ENCODE peak calls at places on chromosomes 4 and X, in five cellular contexts. One of them, this sample, is unnamed.

GRCh38 chrX:22542641-22543040 is 269.9 kb downstream of the CBLL2 start:
- DNase-seq in stimulated activated CD4-positive, alpha-beta T cell treated with anti-CD3 and anti-CD28 coated beads, Interleukin-1b, Interleukin-23, amount 100 ng/mL, for 1 hour: no peak
- DNase-seq in T-cell: no peak
- DNase-seq in neuronal stem cell: no peak
- DNase-seq in NCI-H1105: no peak
- DNase-seq in this sample: no peak

GRCh38 chr4:126604273-126604867 is 1028.4 kb upstream of the INTU start:
- DNase-seq in stimulated activated CD4-positive, alpha-beta T cell treated with anti-CD3 and anti-CD28 coated beads, Interleukin-1b, Interleukin-23, amount 100 ng/mL, for 1 hour: no peak
- DNase-seq in T-cell: no peak
- DNase-seq in neuronal stem cell: peak
- DNase-seq in NCI-H1105: no peak
- DNase-seq in this sample: peak

GRCh38 chr4:42399393-42399792 is 2.1 kb downstream of the SHISA3 start:
- DNase-seq in stimulated activated CD4-positive, alpha-beta T cell treated with anti-CD3 and anti-CD28 coated beads, Interleukin-1b, Interleukin-23, amount 100 ng/mL, for 1 hour: no peak
- DNase-seq in T-cell: no peak
- DNase-seq in neuronal stem cell: no peak
- DNase-seq in NCI-H1105: no peak
- DNase-seq in this sample: peak

GRCh38 chr4:95857761-95858160 is 17.9 kb downstream of the PDHA2 start:
- DNase-seq in stimulated activated CD4-positive, alpha-beta T cell treated with anti-CD3 and anti-CD28 coated beads, Interleukin-1b, Interleukin-23, amount 100 ng/mL, for 1 hour: no peak
- DNase-seq in T-cell: no peak
- DNase-seq in neuronal stem cell: no peak
- DNase-seq in NCI-H1105: no peak
- DNase-seq in this sample: no peak

GRCh38 chrX:23938690-23939089 is 30.9 kb downstream of the CXorf58 start:
- DNase-seq in stimulated activated CD4-positive, alpha-beta T cell treated with anti-CD3 and anti-CD28 coated beads, Interleukin-1b, Interleukin-23, amount 100 ng/mL, for 1 hour: no peak
- DNase-seq in T-cell: no peak
- DNase-seq in neuronal stem cell: no peak
- DNase-seq in NCI-H1105: no peak
- DNase-seq in this sample: no peak

GRCh38 chrX:43586855-43587254 is 69.2 kb upstream of the MAOA start:
- DNase-seq in stimulated activated CD4-positive, alpha-beta T cell treated with anti-CD3 and anti-CD28 coated beads, Interleukin-1b, Interleukin-23, amount 100 ng/mL, for 1 hour: no peak
- DNase-seq in T-cell: no peak
- DNase-seq in neuronal stem cell: no peak
- DNase-seq in NCI-H1105: no peak
- DNase-seq in this sample: no peak

GRCh38 chrX:148836741-148837140 is 336.3 kb downstream of the AFF2 start:
- DNase-seq in stimulated activated CD4-positive, alpha-beta T cell treated with anti-CD3 and anti-CD28 coated beads, Interleukin-1b, Interleukin-23, amount 100 ng/mL, for 1 hour: no peak
- DNase-seq in T-cell: no peak
- DNase-seq in neuronal stem cell: no peak
- DNase-seq in NCI-H1105: no peak
- DNase-seq in this sample: no peak

GRCh38 chrX:2928127-2928582 is 984 bp downstream of the ARSD start:
- DNase-seq in stimulated activated CD4-positive, alpha-beta T cell treated with anti-CD3 and anti-CD28 coated beads, Interleukin-1b, Interleukin-23, amount 100 ng/mL, for 1 hour: no peak
- DNase-seq in T-cell: no peak
- DNase-seq in neuronal stem cell: no peak
- DNase-seq in NCI-H1105: no peak
- DNase-seq in this sample: peak

GRCh38 chrX:102651968-102652744 is 873 bp downstream of the GPRASP1 start:
- DNase-seq in stimulated activated CD4-positive, alpha-beta T cell treated with anti-CD3 and anti-CD28 coated beads, Interleukin-1b, Interleukin-23, amount 100 ng/mL, for 1 hour: no peak
- DNase-seq in T-cell: peak
- DNase-seq in neuronal stem cell: no peak
- DNase-seq in NCI-H1105: peak
- DNase-seq in this sample: peak

GRCh38 chr4:156884183-156884582 is 87.4 kb downstream of the PDGFC start:
- DNase-seq in stimulated activated CD4-positive, alpha-beta T cell treated with anti-CD3 and anti-CD28 coated beads, Interleukin-1b, Interleukin-23, amount 100 ng/mL, for 1 hour: no peak
- DNase-seq in T-cell: no peak
- DNase-seq in neuronal stem cell: no peak
- DNase-seq in NCI-H1105: no peak
- DNase-seq in this sample: no peak

GRCh38 chr4:158769175-158769831 is 477 bp downstream of the FNIP2 start:
- DNase-seq in stimulated activated CD4-positive, alpha-beta T cell treated with anti-CD3 and anti-CD28 coated beads, Interleukin-1b, Interleukin-23, amount 100 ng/mL, for 1 hour: no peak
- DNase-seq in T-cell: peak
- DNase-seq in neuronal stem cell: no peak
- DNase-seq in NCI-H1105: no peak
- DNase-seq in this sample: peak

GRCh38 chrX:47316276-47317025 is 53.9 kb upstream of the ZNF157 start:
- DNase-seq in stimulated activated CD4-positive, alpha-beta T cell treated with anti-CD3 and anti-CD28 coated beads, Interleukin-1b, Interleukin-23, amount 100 ng/mL, for 1 hour: no peak
- DNase-seq in T-cell: no peak
- DNase-seq in neuronal stem cell: peak
- DNase-seq in NCI-H1105: no peak
- DNase-seq in this sample: peak

GRCh38 chr4:122788935-122789334 is 37.7 kb upstream of the FGF2 start:
- DNase-seq in stimulated activated CD4-positive, alpha-beta T cell treated with anti-CD3 and anti-CD28 coated beads, Interleukin-1b, Interleukin-23, amount 100 ng/mL, for 1 hour: no peak
- DNase-seq in T-cell: no peak
- DNase-seq in neuronal stem cell: no peak
- DNase-seq in NCI-H1105: no peak
- DNase-seq in this sample: no peak

GRCh38 chr4:72896515-72896914 is 173.0 kb downstream of the COX18 start:
- DNase-seq in stimulated activated CD4-positive, alpha-beta T cell treated with anti-CD3 and anti-CD28 coated beads, Interleukin-1b, Interleukin-23, amount 100 ng/mL, for 1 hour: no peak
- DNase-seq in T-cell: no peak
- DNase-seq in neuronal stem cell: no peak
- DNase-seq in NCI-H1105: no peak
- DNase-seq in this sample: no peak

GRCh38 chrX:2894885-2895292 is 34.2 kb downstream of the ARSD start:
- DNase-seq in stimulated activated CD4-positive, alpha-beta T cell treated with anti-CD3 and anti-CD28 coated beads, Interleukin-1b, Interleukin-23, amount 100 ng/mL, for 1 hour: no peak
- DNase-seq in T-cell: no peak
- DNase-seq in neuronal stem cell: no peak
- DNase-seq in NCI-H1105: no peak
- DNase-seq in this sample: no peak

GRCh38 chrX:9866633-9867032 is 80.4 kb downstream of the SHROOM2 start:
- DNase-seq in stimulated activated CD4-positive, alpha-beta T cell treated with anti-CD3 and anti-CD28 coated beads, Interleukin-1b, Interleukin-23, amount 100 ng/mL, for 1 hour: no peak
- DNase-seq in T-cell: no peak
- DNase-seq in neuronal stem cell: no peak
- DNase-seq in NCI-H1105: no peak
- DNase-seq in this sample: no peak

GRCh38 chr4:26127851-26128337 is 192.9 kb upstream of the RBPJ start:
- DNase-seq in stimulated activated CD4-positive, alpha-beta T cell treated with anti-CD3 and anti-CD28 coated beads, Interleukin-1b, Interleukin-23, amount 100 ng/mL, for 1 hour: no peak
- DNase-seq in T-cell: no peak
- DNase-seq in neuronal stem cell: no peak
- DNase-seq in NCI-H1105: no peak
- DNase-seq in this sample: no peak

GRCh38 chr4:165874799-165875371 is 1.8 kb downstream of the TLL1 start:
- DNase-seq in stimulated activated CD4-positive, alpha-beta T cell treated with anti-CD3 and anti-CD28 coated beads, Interleukin-1b, Interleukin-23, amount 100 ng/mL, for 1 hour: no peak
- DNase-seq in T-cell: no peak
- DNase-seq in neuronal stem cell: peak
- DNase-seq in NCI-H1105: no peak
- DNase-seq in this sample: peak

GRCh38 chr4:124862261-124862660 is 149.7 kb upstream of the ANKRD50 start:
- DNase-seq in stimulated activated CD4-positive, alpha-beta T cell treated with anti-CD3 and anti-CD28 coated beads, Interleukin-1b, Interleukin-23, amount 100 ng/mL, for 1 hour: no peak
- DNase-seq in T-cell: no peak
- DNase-seq in neuronal stem cell: no peak
- DNase-seq in NCI-H1105: no peak
- DNase-seq in this sample: no peak

GRCh38 chr4:150316332-150317205 is 238.3 kb downstream of the DCLK2 start:
- DNase-seq in stimulated activated CD4-positive, alpha-beta T cell treated with anti-CD3 and anti-CD28 coated beads, Interleukin-1b, Interleukin-23, amount 100 ng/mL, for 1 hour: no peak
- DNase-seq in T-cell: no peak
- DNase-seq in neuronal stem cell: no peak
- DNase-seq in NCI-H1105: no peak
- DNase-seq in this sample: no peak

GRCh38 chr4:150209140-150209829 is 131.0 kb downstream of the DCLK2 start:
- DNase-seq in stimulated activated CD4-positive, alpha-beta T cell treated with anti-CD3 and anti-CD28 coated beads, Interleukin-1b, Interleukin-23, amount 100 ng/mL, for 1 hour: no peak
- DNase-seq in T-cell: no peak
- DNase-seq in neuronal stem cell: peak
- DNase-seq in NCI-H1105: no peak
- DNase-seq in this sample: peak

GRCh38 chrX:139224953-139225665 is 305.4 kb upstream of the F9 start:
- DNase-seq in stimulated activated CD4-positive, alpha-beta T cell treated with anti-CD3 and anti-CD28 coated beads, Interleukin-1b, Interleukin-23, amount 100 ng/mL, for 1 hour: no peak
- DNase-seq in T-cell: no peak
- DNase-seq in neuronal stem cell: no peak
- DNase-seq in NCI-H1105: no peak
- DNase-seq in this sample: no peak

GRCh38 chr4:108080752-108081151 is 88.0 kb downstream of the LEF1 start:
- DNase-seq in stimulated activated CD4-positive, alpha-beta T cell treated with anti-CD3 and anti-CD28 coated beads, Interleukin-1b, Interleukin-23, amount 100 ng/mL, for 1 hour: no peak
- DNase-seq in T-cell: peak
- DNase-seq in neuronal stem cell: no peak
- DNase-seq in NCI-H1105: no peak
- DNase-seq in this sample: no peak

GRCh38 chrX:48511561-48511960 is 2.8 kb downstream of the PORCN start:
- DNase-seq in stimulated activated CD4-positive, alpha-beta T cell treated with anti-CD3 and anti-CD28 coated beads, Interleukin-1b, Interleukin-23, amount 100 ng/mL, for 1 hour: no peak
- DNase-seq in T-cell: no peak
- DNase-seq in neuronal stem cell: no peak
- DNase-seq in NCI-H1105: no peak
- DNase-seq in this sample: no peak

GRCh38 chrX:22666441-22666840 is 333.3 kb upstream of the DDX53 start:
- DNase-seq in stimulated activated CD4-positive, alpha-beta T cell treated with anti-CD3 and anti-CD28 coated beads, Interleukin-1b, Interleukin-23, amount 100 ng/mL, for 1 hour: no peak
- DNase-seq in T-cell: no peak
- DNase-seq in neuronal stem cell: no peak
- DNase-seq in NCI-H1105: no peak
- DNase-seq in this sample: no peak

GRCh38 chrX:11787564-11787963 is 29.5 kb downstream of the MSL3 start:
- DNase-seq in stimulated activated CD4-positive, alpha-beta T cell treated with anti-CD3 and anti-CD28 coated beads, Interleukin-1b, Interleukin-23, amount 100 ng/mL, for 1 hour: peak
- DNase-seq in T-cell: peak
- DNase-seq in neuronal stem cell: peak
- DNase-seq in NCI-H1105: no peak
- DNase-seq in this sample: peak

GRCh38 chr4:140149851-140150635 is 3.9 kb downstream of the MAML3 start:
- DNase-seq in stimulated activated CD4-positive, alpha-beta T cell treated with anti-CD3 and anti-CD28 coated beads, Interleukin-1b, Interleukin-23, amount 100 ng/mL, for 1 hour: no peak
- DNase-seq in T-cell: peak
- DNase-seq in neuronal stem cell: peak
- DNase-seq in NCI-H1105: peak
- DNase-seq in this sample: peak

GRCh38 chr4:80492761-80493160 is 157.2 kb downstream of the CFAP299 start:
- DNase-seq in stimulated activated CD4-positive, alpha-beta T cell treated with anti-CD3 and anti-CD28 coated beads, Interleukin-1b, Interleukin-23, amount 100 ng/mL, for 1 hour: peak
- DNase-seq in T-cell: peak
- DNase-seq in neuronal stem cell: no peak
- DNase-seq in NCI-H1105: no peak
- DNase-seq in this sample: no peak